ENCODE peak calls at places on chromosomes 6 and 20, in ten cellular contexts. Y is OCI-LY7, B is endothelial cell of umbilical vein, K is HCT116, U is adrenal gland, Z is GM13977, O is A549, I is upper lobe of left lung, S is HFFc6, E is fibroblast of lung. L is an unnamed sample.

GRCh38 chr6:56540232-56540631 is 102.5 kb downstream of the DST start:
- DNase-seq in U (no peak), Y (no peak), K (no peak), I (no peak), B (no peak), E (no peak), S (no peak), Z (no peak), O (no peak), L (no peak)

GRCh38 chr6:147201885-147202515 is 2.2 kb upstream of the STXBP5 start:
- DNase-seq in S (peak; percentile 64), K (no peak), B (no peak), I (peak; percentile 38), Y (peak; percentile 48), O (peak; percentile 36), U (peak; percentile 52), E (peak; percentile 50), Z (no peak), L (peak; percentile 14)

GRCh38 chr6:160767647-160768019 is 65.6 kb downstream of the PLG start:
- DNase-seq in Y (no peak), I (no peak), S (no peak), B (no peak), O (no peak), Z (no peak), E (no peak), U (no peak), K (no peak), L (no peak)

GRCh38 chr6:148616811-148617210 is 130.0 kb upstream of the UST start:
- DNase-seq in Z (no peak), Y (no peak), K (no peak), O (no peak), B (no peak), U (no peak), E (no peak), I (no peak), S (no peak), L (no peak)

GRCh38 chr6:44297063-44298038 is 15.8 kb downstream of the AARS2 start:
- DNase-seq in I (no peak), O (no peak), S (no peak), B (peak; percentile 21), Y (no peak), E (peak; percentile 16), Z (peak; percentile 67), U (peak; percentile 30), K (no peak), L (peak; percentile 41)

GRCh38 chr6:140071115-140071514 is 696.7 kb upstream of the CITED2 start:
- DNase-seq in I (no peak), Y (no peak), K (no peak), O (no peak), E (peak; percentile 93), S (peak; percentile 98), U (no peak), B (peak; percentile 77), Z (no peak), L (no peak)

GRCh38 chr6:14671261-14671681 is 553.7 kb downstream of the CD83 start:
- DNase-seq in S (peak; percentile 32), B (no peak), U (peak; percentile 49), Z (no peak), Y (no peak), E (peak; percentile 96), I (no peak), O (no peak), K (no peak), L (no peak)

GRCh38 chr6:138036111-138036510 is 71.1 kb downstream of the PERP start:
- DNase-seq in S (no peak), U (no peak), Y (no peak), E (no peak), K (peak; percentile 34), Z (no peak), I (no peak), B (no peak), O (no peak), L (no peak)

GRCh38 chr6:18263561-18264337 is 581 bp downstream of the DEK start:
- DNase-seq in O (peak; percentile 28), Z (peak; percentile 17), E (peak; percentile 56), Y (peak; percentile 52), I (peak; percentile 58), U (peak; percentile 56), S (no peak), B (peak; percentile 73), K (no peak), L (no peak)

GRCh38 chr6:40815731-40816130 is 223.3 kb downstream of the UNC5CL start:
- DNase-seq in O (no peak), U (no peak), I (no peak), K (no peak), Z (no peak), S (no peak), B (no peak), E (no peak), Y (no peak), L (no peak)

GRCh38 chr6:81023007-81023582 is 729.4 kb downstream of the TENT5A start:
- DNase-seq in U (no peak), O (no peak), Z (no peak), E (peak; percentile 18), Y (peak; percentile 42), I (no peak), B (no peak), S (no peak), K (peak; percentile 34), L (no peak)

DNA sequence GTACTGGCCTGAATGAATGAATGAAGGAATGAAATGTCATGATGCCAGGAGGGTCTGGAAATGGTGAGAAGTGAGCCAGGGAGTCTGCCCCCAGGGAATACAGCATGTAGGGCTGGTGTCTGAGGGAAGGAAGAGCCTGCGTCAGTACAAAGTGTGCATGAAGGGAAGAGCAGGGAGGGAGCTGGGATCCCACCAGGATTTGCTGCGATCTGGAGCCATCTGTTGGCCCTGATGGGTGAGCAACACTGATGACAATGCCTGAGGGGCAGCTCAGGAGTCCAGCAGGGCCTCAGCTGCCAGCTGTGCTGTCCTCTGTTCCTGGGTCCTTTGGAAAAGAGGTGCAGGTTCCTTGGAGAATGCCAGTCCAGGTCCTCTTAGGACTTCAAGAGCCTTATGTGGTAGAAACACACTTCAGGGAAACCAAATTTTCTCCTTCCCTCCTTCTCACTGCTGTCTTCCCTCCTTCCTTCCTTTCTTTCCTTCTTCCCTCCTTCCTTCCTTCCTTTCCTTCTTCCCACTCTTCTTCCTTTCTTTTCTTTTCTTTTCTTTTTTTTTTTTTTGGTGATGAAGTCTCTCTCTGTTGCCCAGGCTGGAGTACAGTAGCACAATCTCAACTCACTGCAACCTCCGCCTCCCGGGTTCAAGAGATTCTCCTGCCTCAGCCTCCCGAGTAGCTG is 11.5 kb downstream of the BPI start:
- DNase-seq in S (peak; percentile 35), O (no peak), U (no peak), K (no peak), B (no peak), Y (no peak), E (peak; percentile 37), I (no peak), Z (no peak), L (no peak)
- TF ChIP-seq CTCF in S (peak; percentile 40), O (no peak), U (no peak), K (no peak), B (no peak), Y (no peak), E (peak; percentile 31), I (no peak), Z (no peak), L (no peak)

GRCh38 chr6:76772951-76773350 is 690.3 kb downstream of the HTR1B start:
- DNase-seq in I (no peak), K (no peak), Y (no peak), S (no peak), E (no peak), U (no peak), Z (no peak), B (no peak), O (no peak), L (no peak)

GRCh38 chr6:76774750-76775396 is 688.4 kb downstream of the HTR1B start:
- DNase-seq in B (peak; percentile 84), I (no peak), K (no peak), O (no peak), Z (no peak), S (no peak), E (peak; percentile 0), U (peak; percentile 70), Y (no peak), L (no peak)

GRCh38 chr6:76776876-76777275 is 686.4 kb downstream of the HTR1B start:
- DNase-seq in B (peak; percentile 91), I (no peak), E (no peak), O (no peak), S (no peak), Z (no peak), Y (no peak), K (no peak), U (no peak), L (no peak)

GRCh38 chr6:76770166-76770565 is 693.1 kb downstream of the HTR1B start:
- DNase-seq in U (no peak), B (no peak), Y (no peak), O (no peak), K (no peak), E (no peak), Z (no peak), I (no peak), S (no peak), L (no peak)

GRCh38 chr6:76771076-76771634 is 692.1 kb downstream of the HTR1B start:
- DNase-seq in S (no peak), I (no peak), O (no peak), Y (no peak), E (no peak), K (no peak), U (peak; percentile 33), Z (no peak), B (peak; percentile 91), L (no peak)
- TF ChIP-seq CTCF in S (no peak), I (no peak), O (no peak), Y (no peak), E (no peak), K (no peak), U (no peak), Z (no peak), B (no peak), L (no peak)

DNA sequence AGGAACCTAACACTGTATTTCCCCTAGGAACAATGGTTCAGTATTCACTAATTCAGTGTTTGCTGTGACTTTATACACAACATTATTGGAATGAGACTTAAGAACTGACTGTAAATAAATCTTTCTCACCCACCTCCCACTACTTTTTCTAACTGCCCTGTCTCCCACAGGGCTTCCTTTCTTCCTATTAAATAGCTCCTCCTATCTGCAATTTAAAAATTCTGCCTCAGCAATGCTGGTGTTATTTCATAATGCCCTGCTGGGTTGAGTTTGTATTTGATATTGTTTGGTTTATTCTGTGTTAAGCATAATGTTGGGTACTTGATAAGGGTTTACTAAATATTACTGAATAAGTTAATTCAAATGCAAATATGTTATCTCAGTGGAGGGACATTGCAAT is 573.1 kb upstream of the RNF217 start:
- DNase-seq in E (no peak), O (no peak), K (no peak), I (no peak), B (no peak), U (no peak), Y (no peak), Z (no peak), S (no peak), L (no peak)
- TF ChIP-seq CTCF in E (no peak), O (no peak), K (no peak), I (no peak), B (no peak), U (no peak), Y (no peak), Z (no peak), S (no peak), L (no peak)

GRCh38 chr20:63519765-63520593 is 586 bp upstream of the PPDPF start:
- DNase-seq in Y (peak; percentile 55), K (no peak), I (peak; percentile 47), Z (peak; percentile 84), O (peak; percentile 69), B (peak; percentile 64), E (peak; percentile 49), S (peak; percentile 18), U (no peak), L (peak; percentile 77)
- TF ChIP-seq CTCF in Y (peak; percentile 40), K (peak; percentile 22), I (peak; percentile 25), Z (peak; percentile 7), O (peak; percentile 18), B (no peak), E (peak; percentile 24), S (peak; percentile 61), U (no peak), L (peak; percentile 8)